ENCODE peak calls at places on chromosomes 12 and 14, in seven cellular contexts. X, M, K, C, B, H and Z are unnamed samples.

GRCh38 chr12:124231980-124232653 is 62.8 kb upstream of the RFLNA start:
- DNase-seq in X (no peak), M (no peak), K (no peak), C (no peak), B (no peak), H (no peak), Z (no peak)

GRCh38 chr14:31930493-31931225 is 146.4 kb upstream of the ARHGAP5 start:
- DNase-seq in X (no peak), M (no peak), K (peak), C (no peak), B (peak), H (peak), Z (peak)

GRCh38 chr12:3252416-3252815 is 175.2 kb downstream of the TSPAN9 start:
- DNase-seq in X (peak), M (no peak), K (peak), C (peak), B (peak), H (peak), Z (peak)

GRCh38 chr12:754238-754816 is 1.9 kb downstream of the WNK1 start:
- DNase-seq in X (peak), M (no peak), K (peak), C (peak), B (peak), H (no peak), Z (no peak)

GRCh38 chr12:96218989-96219678 is 25.0 kb downstream of the ELK3 start:
- DNase-seq in X (no peak), M (no peak), K (no peak), C (no peak), B (no peak), H (no peak), Z (no peak)

GRCh38 chr12:6945613-6946012 is 1.8 kb downstream of the C12orf57 start:
- DNase-seq in X (no peak), M (no peak), K (no peak), C (no peak), B (no peak), H (no peak), Z (no peak)

GRCh38 chr14:24117179-24117578 is 2.4 kb upstream of the NRL start:
- DNase-seq in X (peak), M (no peak), K (no peak), C (no peak), B (no peak), H (no peak), Z (no peak)

GRCh38 chr12:101792046-101792931 is 38.5 kb downstream of the GNPTAB start:
- DNase-seq in X (no peak), M (no peak), K (peak), C (no peak), B (no peak), H (no peak), Z (no peak)

GRCh38 chr12:57852620-57853509 is 6.3 kb upstream of the CTDSP2 start:
- DNase-seq in X (no peak), M (no peak), K (peak), C (peak), B (no peak), H (no peak), Z (no peak)

GRCh38 chr12:53259891-53260290 is 8.2 kb upstream of the ESPL1 start:
- DNase-seq in X (no peak), M (no peak), K (no peak), C (no peak), B (no peak), H (no peak), Z (no peak)

GRCh38 chr12:6869049-6870021 is 2.0 kb downstream of the TPI1 start:
- DNase-seq in X (peak), M (no peak), K (peak), C (peak), B (peak), H (peak), Z (peak)

GRCh38 chr14:106442857-106443256 is 916.5 kb downstream of the TMEM121 start:
- DNase-seq in X (no peak), M (no peak), K (no peak), C (no peak), B (no peak), H (no peak), Z (no peak)

GRCh38 chr12:67991158-67991557 is 1.9 kb downstream of the IFNG-AS1 start:
- DNase-seq in X (no peak), M (no peak), K (no peak), C (no peak), B (no peak), H (no peak), Z (no peak)

GRCh38 chr12:104671407-104672095 is 214.8 kb downstream of the CHST11 start:
- DNase-seq in X (peak), M (peak), K (peak), C (peak), B (peak), H (peak), Z (peak)

GRCh38 chr12:51923506-51924365 is 16.4 kb downstream of the ACVRL1 start:
- DNase-seq in X (peak), M (no peak), K (no peak), C (peak), B (no peak), H (no peak), Z (peak)
- H3K4me3 ChIP-seq in X (peak), M (no peak), K (peak), C (no peak), B (no peak), H (no peak), Z (peak)

DNA sequence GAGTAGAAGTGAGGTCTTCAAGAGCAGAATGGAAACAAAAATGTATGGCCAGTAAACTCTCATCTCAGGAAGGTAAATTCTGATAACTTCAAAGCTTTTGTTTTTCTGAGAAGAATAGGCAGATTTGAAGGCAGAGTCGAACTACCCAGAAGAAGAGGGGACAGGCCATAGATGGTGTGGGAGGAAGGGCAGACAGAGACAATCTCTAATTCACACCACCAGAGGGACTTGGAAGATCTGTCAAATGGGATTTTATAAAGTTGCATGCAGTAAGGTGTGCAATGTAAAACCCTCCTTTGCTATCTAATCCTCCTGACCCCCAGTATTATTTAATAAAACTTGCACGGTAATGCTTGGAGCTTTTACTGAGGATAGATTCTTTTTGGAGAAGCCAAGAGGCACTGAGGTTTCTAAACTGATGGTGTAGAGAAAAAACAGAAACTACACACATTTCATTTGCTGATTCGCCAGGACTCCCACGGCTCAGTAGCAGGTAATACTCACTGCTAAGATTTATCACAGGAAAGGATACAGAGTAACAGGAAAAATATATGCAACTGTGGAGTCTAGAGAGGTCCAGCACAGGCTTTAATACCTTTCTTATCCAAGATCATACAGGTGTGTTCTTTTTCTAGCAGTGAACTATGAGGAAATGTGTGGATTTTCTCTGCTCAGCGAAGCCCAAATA is 18.3 kb downstream of the SLC38A2 start:
- DNase-seq in X (no peak), M (no peak), K (no peak), C (no peak), B (no peak), H (no peak), Z (no peak)
- TF ChIP-seq CTCF in X (peak), M (no peak), K (no peak), C (no peak), B (no peak), H (peak), Z (peak)

DNA sequence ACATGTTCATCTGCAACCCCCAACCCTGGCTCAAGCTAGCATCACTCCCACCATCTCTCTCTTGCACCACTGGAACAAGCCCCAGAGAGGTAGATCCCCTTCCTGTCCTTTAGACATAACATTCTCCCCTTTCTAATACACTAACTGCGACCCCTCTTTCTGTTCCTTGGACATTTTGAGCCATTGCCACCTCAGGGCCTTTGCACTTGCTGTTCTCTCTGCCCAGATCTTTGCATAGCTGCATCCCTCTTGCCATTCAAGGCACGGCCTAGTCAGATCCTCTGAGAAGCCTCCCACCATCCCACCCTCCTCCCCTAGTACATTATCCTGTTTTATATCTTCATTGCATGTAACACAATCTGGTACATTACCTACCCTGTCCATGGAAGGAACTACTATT is 16.5 kb downstream of the FOXN3 start:
- DNase-seq in X (no peak), M (no peak), K (no peak), C (no peak), B (no peak), H (no peak), Z (no peak)
- H3K4me3 ChIP-seq in X (no peak), M (no peak), K (no peak), C (no peak), B (no peak), H (no peak), Z (no peak)

DNA sequence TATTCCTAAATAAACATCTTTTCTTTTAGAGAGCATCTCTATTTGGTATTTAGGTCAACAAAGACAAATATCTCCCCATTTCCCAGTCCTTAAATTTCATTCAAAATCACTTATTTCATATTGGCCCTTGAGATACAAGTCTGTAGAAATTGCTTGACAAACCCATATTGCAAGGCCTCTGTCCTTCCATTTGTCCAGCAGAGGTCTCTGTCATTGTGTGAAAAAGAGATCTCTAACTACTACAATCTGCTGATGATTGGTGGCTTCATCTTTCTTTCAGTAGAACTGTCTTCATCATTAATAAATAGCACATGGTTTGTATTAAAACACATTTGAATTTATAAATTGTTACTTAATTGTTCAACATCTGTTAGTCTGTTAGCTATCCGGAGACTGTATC is 252.6 kb downstream of the ACSS3 start:
- DNase-seq in X (no peak), M (no peak), K (peak), C (no peak), B (no peak), H (no peak), Z (no peak)
- TF ChIP-seq CTCF in X (no peak), M (no peak), K (peak), C (no peak), B (peak), H (no peak), Z (no peak)